ENCODE peak calls at places on chromosome 21, in four cellular contexts. D, X, W and K are unnamed samples.

GRCh38 chr21:25960423-25960822 is 210.1 kb downstream of the APP start:
- DNase-seq in X (no peak), W (no peak), D (peak), K (peak)

GRCh38 chr21:14741237-14741636 is 195.1 kb upstream of the SAMSN1 start:
- DNase-seq in X (no peak), W (no peak), D (no peak), K (no peak)

GRCh38 chr21:46455575-46456385 is 2.9 kb upstream of the DIP2A start:
- DNase-seq in W (no peak), D (no peak), X (no peak), K (no peak)

GRCh38 chr21:34986561-34987533 is 62.3 kb downstream of the RUNX1 start:
- DNase-seq in W (no peak), X (no peak), D (no peak), K (peak)

GRCh38 chr21:34836933-34837505 is 168.2 kb downstream of the CLIC6 start:
- DNase-seq in W (no peak), X (no peak), D (no peak), K (peak)

GRCh38 chr21:35530726-35531125 is 481.6 kb upstream of the RUNX1 start:
- DNase-seq in D (no peak), W (no peak), X (no peak), K (no peak)

GRCh38 chr21:43306911-43307676 is 119.8 kb downstream of the SIK1 start:
- DNase-seq in W (no peak), X (no peak), D (no peak), K (no peak)

GRCh38 chr21:38968887-38969543 is 163.3 kb downstream of the ETS2 start:
- DNase-seq in W (peak), D (no peak), X (no peak), K (no peak)

GRCh38 chr21:38544681-38545080 is 46.4 kb upstream of the ERG start:
- DNase-seq in W (no peak), X (no peak), D (no peak), K (no peak)

GRCh38 chr21:37155216-37155615 is 82.2 kb downstream of the TTC3 start:
- DNase-seq in W (no peak), X (no peak), D (no peak), K (no peak)

GRCh38 chr21:27086630-27087029 is 119.7 kb upstream of the ADAMTS5 start:
- DNase-seq in W (no peak), X (no peak), D (no peak), K (no peak)

GRCh38 chr21:42859891-42860230 is 19.5 kb downstream of the WDR4 start:
- DNase-seq in W (no peak), D (no peak), X (no peak), K (peak)

GRCh38 chr21:38263493-38263892 is 6.7 kb downstream of the KCNJ15 start:
- DNase-seq in D (no peak), X (no peak), W (no peak), K (no peak)

GRCh38 chr21:39033878-39034589 is 149.2 kb downstream of the PSMG1 start:
- DNase-seq in X (no peak), W (no peak), D (no peak), K (no peak)

GRCh38 chr21:31505975-31506374 is 153.5 kb upstream of the SOD1 start:
- DNase-seq in W (no peak), D (no peak), X (no peak), K (no peak)

GRCh38 chr21:31594726-31595125 is 64.8 kb upstream of the SOD1 start:
- DNase-seq in D (no peak), W (no peak), X (no peak), K (no peak)

GRCh38 chr21:23101111-23101510 is 2102.9 kb downstream of the NCAM2 start:
- DNase-seq in X (no peak), D (no peak), W (no peak), K (no peak)

GRCh38 chr21:28402616-28402989 is 590.1 kb downstream of the LTN1 start:
- DNase-seq in W (no peak), X (no peak), D (no peak), K (no peak)

GRCh38 chr21:45013271-45013841 is 61.0 kb upstream of the ADARB1 start:
- DNase-seq in X (no peak), D (peak), W (no peak), K (peak)

GRCh38 chr21:15065381-15066230 is 806 bp upstream of the NRIP1 start:
- DNase-seq in X (peak), W (peak), D (peak), K (peak)

GRCh38 chr21:37225440-37225839 is 41.7 kb downstream of the VPS26C start:
- DNase-seq in X (no peak), D (no peak), W (peak), K (no peak)

GRCh38 chr21:35520869-35521268 is 471.8 kb upstream of the RUNX1 start:
- DNase-seq in X (no peak), W (no peak), D (no peak), K (peak)

GRCh38 chr21:44845418-44846200 is 27.7 kb upstream of the SUMO3 start:
- DNase-seq in D (peak), X (no peak), W (peak), K (peak)

GRCh38 chr21:41564871-41565281 is 56.9 kb upstream of the TMPRSS2 start:
- DNase-seq in D (no peak), X (no peak), W (no peak), K (no peak)

GRCh38 chr21:42665484-42665883 is 12.1 kb downstream of the PDE9A start:
- DNase-seq in X (no peak), D (no peak), W (no peak), K (no peak)

GRCh38 chr21:43207868-43208267 is 39.1 kb downstream of the CRYAA start:
- DNase-seq in D (peak), X (no peak), W (no peak), K (peak)

GRCh38 chr21:29265690-29266479 is 32.8 kb upstream of the BACH1 start:
- DNase-seq in X (no peak), W (no peak), D (no peak), K (no peak)

GRCh38 chr21:41387042-41387819 is 25.4 kb downstream of the MX2 start:
- DNase-seq in W (no peak), D (no peak), X (no peak), K (no peak)